ENCODE peak calls at places on chromosome 4, in five cellular contexts. O is SJSA1; U is stimulated activated naive B cell treated with anti-CD40 and anti-IgM and Interleukin-4, amounts not matched to agents 10 μg/mL and 1 μg/mL and 100 μg/mL, for 72 hours; Y is stimulated activated CD4-positive, alpha-beta T cell treated with anti-CD3 and anti-CD28 coated beads, Interleukin-12 subunit alpha, Interleukin-12 subunit beta, amount 100 ng/mL, for 48 hours; W is aorta. E is an unnamed sample.

GRCh38 chr4:189498457-189498856 is 442.2 kb upstream of the FRG1 start:
- DNase-seq in O (no peak), Y (no peak), U (no peak), W (no peak), E (no peak)

GRCh38 chr4:2058264-2059033 is 678 bp upstream of the NAT8L start:
- DNase-seq in Y (no peak), U (no peak), O (no peak), W (no peak), E (peak; percentile 63)

GRCh38 chr4:21543514-21543913 is 405.1 kb downstream of the KCNIP4 start:
- DNase-seq in U (no peak), W (no peak), O (no peak), Y (no peak), E (no peak)

GRCh38 chr4:113684534-113685091 is 76.9 kb downstream of the CAMK2D start:
- DNase-seq in Y (peak; percentile 22), U (no peak), W (peak; percentile 74), O (peak; percentile 55), E (no peak)

GRCh38 chr4:28225005-28225404 is 1364.4 kb downstream of the STIM2 start:
- DNase-seq in Y (no peak), W (no peak), U (no peak), O (peak; percentile 9), E (no peak)

GRCh38 chr4:146969126-146969525 is 23.5 kb upstream of the TTC29 start:
- DNase-seq in O (no peak), Y (no peak), W (no peak), U (no peak), E (no peak)

GRCh38 chr4:126038492-126039236 is 723.9 kb downstream of the FAT4 start:
- DNase-seq in U (no peak), W (no peak), Y (no peak), O (no peak), E (no peak)

GRCh38 chr4:165684177-165684870 is 188.7 kb upstream of the TLL1 start:
- DNase-seq in Y (no peak), O (no peak), W (no peak), U (no peak), E (no peak)

GRCh38 chr4:164383187-164384181 is 370.4 kb upstream of the SMIM31 start:
- DNase-seq in U (no peak), Y (no peak), W (peak; percentile 80), O (peak; percentile 14), E (no peak)

GRCh38 chr4:182449186-182449880 is 206.1 kb downstream of the TENM3 start:
- DNase-seq in U (no peak), O (peak; percentile 33), W (no peak), Y (peak; percentile 2), E (no peak)

GRCh38 chr4:109611045-109611616 is 51.1 kb downstream of the MCUB start:
- DNase-seq in O (no peak), W (no peak), Y (no peak), U (no peak), E (no peak)

GRCh38 chr4:43456383-43456782 is 563.9 kb downstream of the GRXCR1 start:
- DNase-seq in W (no peak), O (no peak), U (no peak), Y (no peak), E (no peak)

GRCh38 chr4:146638801-146639351 is at the start of gene POU4F2:
- DNase-seq in U (no peak), W (no peak), O (no peak), Y (no peak), E (peak; percentile 24)

GRCh38 chr4:150297861-150298474 is 219.7 kb downstream of the DCLK2 start:
- DNase-seq in Y (peak; percentile 19), U (no peak), W (no peak), O (peak; percentile 40), E (no peak)

GRCh38 chr4:1939664-1940509 is 68.7 kb downstream of the NSD2 start:
- DNase-seq in Y (no peak), O (peak; percentile 2), U (no peak), W (no peak), E (no peak)

GRCh38 chr4:112898357-112899141 is 150.9 kb upstream of the ANK2 start:
- DNase-seq in U (no peak), O (no peak), Y (no peak), W (no peak), E (no peak)

E was measured in germinal center.